ENCODE peak calls at places on chromosomes 1 and 21, in four cellular contexts. One of them, this sample, is unnamed.

GRCh38 chr1:7642418-7642704 is 128.7 kb upstream of the VAMP3 start:
- DNase-seq in right lobe of liver: no peak
- DNase-seq in endothelial cell of umbilical vein: no peak
- DNase-seq in cardiac muscle cell: no peak
- DNase-seq in this sample: no peak

GRCh38 chr21:14054682-14055081 is 156.1 kb downstream of the LIPI start:
- DNase-seq in right lobe of liver: no peak
- DNase-seq in endothelial cell of umbilical vein: no peak
- DNase-seq in cardiac muscle cell: no peak
- DNase-seq in this sample: no peak

GRCh38 chr1:43253173-43253572 is 16.6 kb upstream of the TMEM125 start:
- DNase-seq in right lobe of liver: peak
- DNase-seq in endothelial cell of umbilical vein: no peak
- DNase-seq in cardiac muscle cell: no peak
- DNase-seq in this sample: no peak

GRCh38 chr1:230067441-230067870 is 418 bp downstream of the GALNT2 start:
- DNase-seq in right lobe of liver: no peak
- DNase-seq in endothelial cell of umbilical vein: peak
- DNase-seq in cardiac muscle cell: peak
- DNase-seq in this sample: no peak

GRCh38 chr21:42222821-42223390 is 4.0 kb downstream of the ABCG1 start:
- DNase-seq in right lobe of liver: no peak
- DNase-seq in endothelial cell of umbilical vein: no peak
- DNase-seq in cardiac muscle cell: no peak
- DNase-seq in this sample: no peak

GRCh38 chr1:90393025-90393424 is 324.1 kb downstream of the BARHL2 start:
- DNase-seq in right lobe of liver: no peak
- DNase-seq in endothelial cell of umbilical vein: no peak
- DNase-seq in cardiac muscle cell: no peak
- DNase-seq in this sample: no peak

GRCh38 chr1:62117416-62117815 is 77.2 kb upstream of the L1TD1 start:
- DNase-seq in right lobe of liver: no peak
- DNase-seq in endothelial cell of umbilical vein: no peak
- DNase-seq in cardiac muscle cell: no peak
- DNase-seq in this sample: no peak

GRCh38 chr1:209883341-209883971 is 54.6 kb upstream of the SYT14 start:
- DNase-seq in right lobe of liver: no peak
- DNase-seq in endothelial cell of umbilical vein: peak
- DNase-seq in cardiac muscle cell: no peak
- DNase-seq in this sample: peak

GRCh38 chr1:226973898-226974543 is 33.9 kb downstream of the COQ8A start:
- DNase-seq in right lobe of liver: no peak
- DNase-seq in endothelial cell of umbilical vein: no peak
- DNase-seq in cardiac muscle cell: no peak
- DNase-seq in this sample: no peak

GRCh38 chr1:111739984-111740765 is 980 bp upstream of the INKA2 start:
- DNase-seq in right lobe of liver: peak
- DNase-seq in endothelial cell of umbilical vein: peak
- DNase-seq in cardiac muscle cell: peak
- DNase-seq in this sample: no peak

GRCh38 chr1:234579967-234580366 is 30.0 kb downstream of the IRF2BP2 start:
- DNase-seq in right lobe of liver: no peak
- DNase-seq in endothelial cell of umbilical vein: peak
- DNase-seq in cardiac muscle cell: no peak
- DNase-seq in this sample: no peak

GRCh38 chr1:1874901-1875300 is 16.0 kb downstream of the GNB1 start:
- DNase-seq in right lobe of liver: no peak
- DNase-seq in endothelial cell of umbilical vein: no peak
- DNase-seq in cardiac muscle cell: no peak
- DNase-seq in this sample: no peak

GRCh38 chr1:70627910-70628309 is 216.8 kb downstream of the CTH start:
- DNase-seq in right lobe of liver: no peak
- DNase-seq in endothelial cell of umbilical vein: no peak
- DNase-seq in cardiac muscle cell: no peak
- DNase-seq in this sample: no peak

GRCh38 chr1:154847891-154848290 is 22.2 kb downstream of the KCNN3 start:
- DNase-seq in right lobe of liver: no peak
- DNase-seq in endothelial cell of umbilical vein: no peak
- DNase-seq in cardiac muscle cell: no peak
- DNase-seq in this sample: no peak

GRCh38 chr1:161816201-161816600 is 50.1 kb downstream of the ATF6 start:
- DNase-seq in right lobe of liver: no peak
- DNase-seq in endothelial cell of umbilical vein: no peak
- DNase-seq in cardiac muscle cell: no peak
- DNase-seq in this sample: no peak

GRCh38 chr1:21254335-21254951 is 35.8 kb downstream of the ECE1 start:
- DNase-seq in right lobe of liver: no peak
- DNase-seq in endothelial cell of umbilical vein: peak
- DNase-seq in cardiac muscle cell: no peak
- DNase-seq in this sample: no peak

GRCh38 chr1:184883304-184883815 is 90.9 kb downstream of the NIBAN1 start:
- DNase-seq in right lobe of liver: no peak
- DNase-seq in endothelial cell of umbilical vein: no peak
- DNase-seq in cardiac muscle cell: no peak
- DNase-seq in this sample: no peak

GRCh38 chr1:4027492-4028138 is 127.5 kb upstream of the C1orf174 start:
- DNase-seq in right lobe of liver: no peak
- DNase-seq in endothelial cell of umbilical vein: no peak
- DNase-seq in cardiac muscle cell: no peak
- DNase-seq in this sample: no peak

GRCh38 chr21:31554511-31555022 is 104.9 kb upstream of the SOD1 start:
- DNase-seq in right lobe of liver: no peak
- DNase-seq in endothelial cell of umbilical vein: no peak
- DNase-seq in cardiac muscle cell: no peak
- DNase-seq in this sample: no peak

GRCh38 chr1:22284906-22285544 is 142.1 kb upstream of the WNT4 start:
- DNase-seq in right lobe of liver: no peak
- DNase-seq in endothelial cell of umbilical vein: no peak
- DNase-seq in cardiac muscle cell: no peak
- DNase-seq in this sample: no peak

GRCh38 chr1:234398849-234399381 is 25.7 kb downstream of the COA6 start:
- DNase-seq in right lobe of liver: no peak
- DNase-seq in endothelial cell of umbilical vein: no peak
- DNase-seq in cardiac muscle cell: no peak
- DNase-seq in this sample: no peak

GRCh38 chr1:213292653-213293052 is 241.6 kb downstream of the RPS6KC1 start:
- DNase-seq in right lobe of liver: no peak
- DNase-seq in endothelial cell of umbilical vein: no peak
- DNase-seq in cardiac muscle cell: no peak
- DNase-seq in this sample: no peak
- H3K4me3 ChIP-seq in right lobe of liver: no peak
- H3K4me3 ChIP-seq in endothelial cell of umbilical vein: no peak
- H3K4me3 ChIP-seq in cardiac muscle cell: no peak
- H3K4me3 ChIP-seq in this sample: no peak

GRCh38 chr21:43992121-43992520 is 20.0 kb upstream of the TRAPPC10 start:
- DNase-seq in right lobe of liver: no peak
- DNase-seq in endothelial cell of umbilical vein: no peak
- DNase-seq in cardiac muscle cell: no peak
- DNase-seq in this sample: no peak
- TF ChIP-seq CTCF in right lobe of liver: no peak
- TF ChIP-seq CTCF in endothelial cell of umbilical vein: no peak
- TF ChIP-seq CTCF in cardiac muscle cell: no peak
- TF ChIP-seq CTCF in this sample: no peak

GRCh38 chr1:156060937-156061636 is at the start of gene RAB25:
- DNase-seq in right lobe of liver: no peak
- DNase-seq in endothelial cell of umbilical vein: no peak
- DNase-seq in cardiac muscle cell: no peak
- DNase-seq in this sample: no peak

GRCh38 chr1:156063997-156064285 is 3.0 kb downstream of the RAB25 start:
- DNase-seq in right lobe of liver: no peak
- DNase-seq in endothelial cell of umbilical vein: no peak
- DNase-seq in cardiac muscle cell: no peak
- DNase-seq in this sample: no peak

GRCh38 chr1:156065212-156065611 is 4.3 kb downstream of the RAB25 start:
- DNase-seq in right lobe of liver: no peak
- DNase-seq in endothelial cell of umbilical vein: no peak
- DNase-seq in cardiac muscle cell: no peak
- DNase-seq in this sample: no peak

GRCh38 chr1:156064615-156065014 is 3.7 kb downstream of the RAB25 start:
- DNase-seq in right lobe of liver: no peak
- DNase-seq in endothelial cell of umbilical vein: no peak
- DNase-seq in cardiac muscle cell: no peak
- DNase-seq in this sample: no peak

GRCh38 chr1:156062189-156062588 is 1.2 kb downstream of the RAB25 start:
- DNase-seq in right lobe of liver: no peak
- DNase-seq in endothelial cell of umbilical vein: no peak
- DNase-seq in cardiac muscle cell: no peak
- DNase-seq in this sample: no peak
- H3K4me3 ChIP-seq in right lobe of liver: no peak
- H3K4me3 ChIP-seq in endothelial cell of umbilical vein: no peak
- H3K4me3 ChIP-seq in cardiac muscle cell: no peak
- H3K4me3 ChIP-seq in this sample: no peak

DNA sequence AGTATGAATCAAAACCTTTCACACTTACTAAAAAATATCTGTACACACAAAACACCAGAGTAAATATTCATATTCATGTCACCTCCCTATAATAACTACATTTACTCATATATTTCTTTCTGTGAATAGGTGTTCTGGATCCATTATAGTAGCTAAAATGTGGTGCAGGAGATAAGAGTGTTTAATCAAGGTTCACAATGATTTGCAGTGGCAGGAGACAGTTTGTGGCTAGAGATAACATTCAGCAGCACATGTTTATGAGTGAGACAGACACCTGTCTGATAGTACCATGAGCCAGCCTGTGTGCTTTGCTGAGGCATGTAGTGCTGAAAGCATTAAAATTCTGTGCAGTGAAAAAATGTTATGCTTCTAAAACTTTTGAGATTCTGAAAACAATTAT is 410.3 kb downstream of the SRGAP2C start:
- DNase-seq in right lobe of liver: no peak
- DNase-seq in endothelial cell of umbilical vein: peak
- DNase-seq in cardiac muscle cell: no peak
- DNase-seq in this sample: no peak
- TF ChIP-seq CTCF in right lobe of liver: no peak
- TF ChIP-seq CTCF in endothelial cell of umbilical vein: no peak
- TF ChIP-seq CTCF in cardiac muscle cell: no peak
- TF ChIP-seq CTCF in this sample: no peak

This sample was measured in epithelial cell of proximal tubule.